ENCODE peak calls at places on chromosomes 6 and 20, in seven cellular contexts. One of them, this sample, is unnamed.

GRCh38 chr6:34487536-34487935 is 21.7 kb downstream of the PACSIN1 start:
- DNase-seq in kidney: no peak
- DNase-seq in psoas muscle: no peak
- DNase-seq in ascending aorta: no peak
- DNase-seq in gastrocnemius medialis: no peak
- DNase-seq in mucosa of descending colon: no peak
- DNase-seq in stomach: no peak
- DNase-seq in this sample: no peak

GRCh38 chr6:152845421-152845820 is 94.8 kb downstream of the VIP start:
- DNase-seq in stomach: no peak
- DNase-seq in psoas muscle: no peak
- DNase-seq in ascending aorta: no peak
- DNase-seq in kidney: no peak
- DNase-seq in gastrocnemius medialis: no peak
- DNase-seq in mucosa of descending colon: no peak
- DNase-seq in this sample: no peak

GRCh38 chr6:39228992-39229767 is at the start of gene KCNK5:
- DNase-seq in ascending aorta: peak; percentile 77
- DNase-seq in gastrocnemius medialis: peak; percentile 25
- DNase-seq in mucosa of descending colon: peak; percentile 89
- DNase-seq in stomach: peak; percentile 89
- DNase-seq in psoas muscle: peak; percentile 77
- DNase-seq in kidney: peak; percentile 94
- DNase-seq in this sample: peak; percentile 54

GRCh38 chr20:61299613-61300012 is 47.6 kb downstream of the CDH4 start:
- DNase-seq in gastrocnemius medialis: no peak
- DNase-seq in ascending aorta: no peak
- DNase-seq in stomach: no peak
- DNase-seq in kidney: no peak
- DNase-seq in psoas muscle: no peak
- DNase-seq in mucosa of descending colon: peak; percentile 7
- DNase-seq in this sample: no peak

GRCh38 chr6:35311390-35312075 is 13.9 kb downstream of the DEF6 start:
- DNase-seq in mucosa of descending colon: no peak
- DNase-seq in kidney: no peak
- DNase-seq in gastrocnemius medialis: no peak
- DNase-seq in stomach: no peak
- DNase-seq in psoas muscle: no peak
- DNase-seq in ascending aorta: no peak
- DNase-seq in this sample: peak; percentile 68

GRCh38 chr20:14334306-14334930 is 3.0 kb downstream of the FLRT3 start:
- DNase-seq in mucosa of descending colon: peak; percentile 16
- DNase-seq in kidney: no peak
- DNase-seq in stomach: peak; percentile 47
- DNase-seq in psoas muscle: no peak
- DNase-seq in gastrocnemius medialis: no peak
- DNase-seq in ascending aorta: no peak
- DNase-seq in this sample: no peak

GRCh38 chr6:98946266-98946817 is 1.4 kb downstream of the FBXL4 start:
- DNase-seq in gastrocnemius medialis: no peak
- DNase-seq in mucosa of descending colon: no peak
- DNase-seq in kidney: no peak
- DNase-seq in ascending aorta: no peak
- DNase-seq in stomach: no peak
- DNase-seq in psoas muscle: no peak
- DNase-seq in this sample: no peak

GRCh38 chr20:57802877-57803717 is 93.3 kb upstream of the PMEPA1 start:
- DNase-seq in kidney: no peak
- DNase-seq in psoas muscle: no peak
- DNase-seq in mucosa of descending colon: no peak
- DNase-seq in stomach: no peak
- DNase-seq in ascending aorta: no peak
- DNase-seq in gastrocnemius medialis: no peak
- DNase-seq in this sample: no peak

GRCh38 chr6:2310042-2310441 is 64.6 kb upstream of the GMDS start:
- DNase-seq in psoas muscle: no peak
- DNase-seq in stomach: no peak
- DNase-seq in kidney: no peak
- DNase-seq in gastrocnemius medialis: no peak
- DNase-seq in ascending aorta: no peak
- DNase-seq in mucosa of descending colon: no peak
- DNase-seq in this sample: no peak

GRCh38 chr6:145020543-145020942 is 714.8 kb downstream of the EPM2A start:
- DNase-seq in kidney: no peak
- DNase-seq in stomach: no peak
- DNase-seq in psoas muscle: no peak
- DNase-seq in ascending aorta: no peak
- DNase-seq in mucosa of descending colon: no peak
- DNase-seq in gastrocnemius medialis: no peak
- DNase-seq in this sample: no peak

GRCh38 chr6:4848382-4849068 is 72.3 kb downstream of the CDYL start:
- DNase-seq in psoas muscle: no peak
- DNase-seq in stomach: peak; percentile 49
- DNase-seq in mucosa of descending colon: peak; percentile 38
- DNase-seq in kidney: no peak
- DNase-seq in ascending aorta: no peak
- DNase-seq in gastrocnemius medialis: no peak
- DNase-seq in this sample: no peak

GRCh38 chr6:7087491-7087979 is 20.2 kb upstream of the RREB1 start:
- DNase-seq in stomach: no peak
- DNase-seq in gastrocnemius medialis: no peak
- DNase-seq in kidney: no peak
- DNase-seq in psoas muscle: no peak
- DNase-seq in ascending aorta: no peak
- DNase-seq in mucosa of descending colon: peak; percentile 77
- DNase-seq in this sample: peak; percentile 11

GRCh38 chr20:32218156-32218900 is 10.6 kb downstream of the POFUT1 start:
- DNase-seq in kidney: no peak
- DNase-seq in stomach: no peak
- DNase-seq in ascending aorta: no peak
- DNase-seq in mucosa of descending colon: no peak
- DNase-seq in psoas muscle: no peak
- DNase-seq in gastrocnemius medialis: no peak
- DNase-seq in this sample: no peak

GRCh38 chr6:39553811-39554802 is 171.1 kb downstream of the KIF6 start:
- DNase-seq in gastrocnemius medialis: no peak
- DNase-seq in stomach: no peak
- DNase-seq in kidney: no peak
- DNase-seq in mucosa of descending colon: no peak
- DNase-seq in ascending aorta: no peak
- DNase-seq in psoas muscle: peak; percentile 25
- DNase-seq in this sample: no peak

GRCh38 chr6:42406296-42407280 is 45.1 kb downstream of the TRERF1 start:
- DNase-seq in psoas muscle: no peak
- DNase-seq in stomach: no peak
- DNase-seq in mucosa of descending colon: no peak
- DNase-seq in gastrocnemius medialis: no peak
- DNase-seq in kidney: no peak
- DNase-seq in ascending aorta: no peak
- DNase-seq in this sample: no peak

GRCh38 chr20:4153661-4154238 is 138.4 kb upstream of the RNF24 start:
- DNase-seq in ascending aorta: no peak
- DNase-seq in kidney: peak; percentile 77
- DNase-seq in gastrocnemius medialis: no peak
- DNase-seq in psoas muscle: no peak
- DNase-seq in mucosa of descending colon: no peak
- DNase-seq in stomach: no peak
- DNase-seq in this sample: no peak
- H3K4me3 ChIP-seq in ascending aorta: no peak overlapping the region
- H3K4me3 ChIP-seq in kidney: no peak overlapping the region
- H3K4me3 ChIP-seq in gastrocnemius medialis: no peak overlapping the region
- H3K4me3 ChIP-seq in psoas muscle: no peak overlapping the region
- H3K4me3 ChIP-seq in mucosa of descending colon: no peak overlapping the region
- H3K4me3 ChIP-seq in stomach: no peak overlapping the region
- H3K4me3 ChIP-seq in this sample: no peak overlapping the region

GRCh38 chr20:38216201-38216600 is 44.3 kb downstream of the KIAA1755 start:
- DNase-seq in gastrocnemius medialis: no peak
- DNase-seq in ascending aorta: no peak
- DNase-seq in psoas muscle: no peak
- DNase-seq in kidney: peak; percentile 48
- DNase-seq in mucosa of descending colon: no peak
- DNase-seq in stomach: no peak
- DNase-seq in this sample: no peak

GRCh38 chr20:38218566-38218885 is 42.0 kb downstream of the KIAA1755 start:
- DNase-seq in gastrocnemius medialis: no peak
- DNase-seq in psoas muscle: no peak
- DNase-seq in mucosa of descending colon: no peak
- DNase-seq in kidney: no peak
- DNase-seq in stomach: no peak
- DNase-seq in ascending aorta: no peak
- DNase-seq in this sample: no peak

GRCh38 chr20:38219006-38219950 is 41.3 kb downstream of the KIAA1755 start:
- DNase-seq in psoas muscle: no peak
- DNase-seq in kidney: peak; percentile 46
- DNase-seq in gastrocnemius medialis: no peak
- DNase-seq in stomach: no peak
- DNase-seq in ascending aorta: no peak
- DNase-seq in mucosa of descending colon: no peak
- DNase-seq in this sample: no peak

GRCh38 chr20:38216736-38217595 is 43.6 kb downstream of the KIAA1755 start:
- DNase-seq in kidney: peak; percentile 59
- DNase-seq in stomach: no peak
- DNase-seq in ascending aorta: no peak
- DNase-seq in mucosa of descending colon: no peak
- DNase-seq in gastrocnemius medialis: no peak
- DNase-seq in psoas muscle: no peak
- DNase-seq in this sample: no peak

DNA sequence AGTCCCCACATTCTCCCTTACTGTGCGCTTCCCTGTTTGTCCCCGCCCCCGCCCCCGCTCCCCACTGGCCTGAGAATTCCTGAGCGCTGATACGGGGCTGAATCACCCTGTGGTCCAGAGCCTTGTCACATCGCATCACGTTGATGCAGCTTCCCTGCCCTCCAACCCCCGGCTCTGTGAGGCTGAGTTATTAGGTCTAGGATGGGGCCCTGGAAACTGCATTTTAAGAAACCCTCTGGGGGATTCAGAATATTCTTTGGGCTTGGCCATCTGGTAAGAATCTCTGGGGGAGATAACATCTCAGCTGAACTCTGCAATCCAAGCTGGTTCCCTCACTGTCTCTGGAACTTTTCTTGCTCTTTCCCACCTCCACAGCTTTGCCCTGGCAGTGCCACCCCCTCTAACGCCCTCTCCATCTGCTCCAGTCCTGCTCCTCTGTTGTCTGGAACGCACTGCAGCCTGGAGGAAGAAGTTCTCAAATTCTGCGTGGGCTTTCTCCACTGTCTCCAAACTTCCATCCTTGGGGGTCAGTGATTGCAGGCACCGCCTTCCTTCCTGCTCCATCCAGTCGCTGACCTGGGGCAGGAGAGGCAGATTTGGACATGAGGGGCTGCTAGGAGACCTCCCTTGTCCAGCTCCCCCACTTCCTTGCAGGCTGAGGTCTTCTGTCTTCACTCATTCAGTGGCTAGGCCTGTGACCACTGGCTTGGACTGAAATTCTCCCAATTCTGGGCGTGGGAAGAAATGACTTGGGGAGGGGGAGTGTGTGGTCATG is 42.6 kb downstream of the KIAA1755 start:
- DNase-seq in kidney: no peak
- DNase-seq in gastrocnemius medialis: no peak
- DNase-seq in ascending aorta: peak; percentile 90
- DNase-seq in psoas muscle: peak; percentile 72
- DNase-seq in mucosa of descending colon: no peak
- DNase-seq in stomach: no peak
- DNase-seq in this sample: no peak
- H3K4me1 ChIP-seq in kidney: no peaks in the 10 kb centered on the region
- H3K4me1 ChIP-seq in gastrocnemius medialis: no peaks in the 10 kb centered on the region
- H3K4me1 ChIP-seq in ascending aorta: peaks cover 8% of the 10 kb centered on the region
- H3K4me1 ChIP-seq in psoas muscle: no peaks in the 10 kb centered on the region
- H3K4me1 ChIP-seq in mucosa of descending colon: no peaks in the 10 kb centered on the region
- H3K4me1 ChIP-seq in stomach: peaks cover 18% of the 10 kb centered on the region
- H3K4me1 ChIP-seq in this sample: no peaks in the 10 kb centered on the region

GRCh38 chr6:111088668-111089003 is 1.3 kb downstream of the SLC16A10 start:
- DNase-seq in ascending aorta: no peak
- DNase-seq in mucosa of descending colon: no peak
- DNase-seq in psoas muscle: no peak
- DNase-seq in kidney: no peak
- DNase-seq in gastrocnemius medialis: no peak
- DNase-seq in stomach: no peak
- DNase-seq in this sample: no peak

GRCh38 chr6:111087871-111088667 is 766 bp downstream of the SLC16A10 start:
- DNase-seq in stomach: peak; percentile 44
- DNase-seq in psoas muscle: no peak
- DNase-seq in kidney: peak; percentile 75
- DNase-seq in gastrocnemius medialis: peak; percentile 27
- DNase-seq in mucosa of descending colon: peak; percentile 58
- DNase-seq in ascending aorta: no peak
- DNase-seq in this sample: peak; percentile 80

GRCh38 chr6:111087106-111087835 is at the start of gene SLC16A10:
- DNase-seq in ascending aorta: peak; percentile 87
- DNase-seq in gastrocnemius medialis: peak; percentile 79
- DNase-seq in stomach: peak; percentile 84
- DNase-seq in kidney: peak; percentile 88
- DNase-seq in psoas muscle: peak; percentile 82
- DNase-seq in mucosa of descending colon: peak; percentile 77
- DNase-seq in this sample: peak; percentile 86

GRCh38 chr6:111090766-111091165 is 3.5 kb downstream of the SLC16A10 start:
- DNase-seq in gastrocnemius medialis: no peak
- DNase-seq in kidney: no peak
- DNase-seq in mucosa of descending colon: no peak
- DNase-seq in stomach: no peak
- DNase-seq in psoas muscle: no peak
- DNase-seq in ascending aorta: no peak
- DNase-seq in this sample: no peak

DNA sequence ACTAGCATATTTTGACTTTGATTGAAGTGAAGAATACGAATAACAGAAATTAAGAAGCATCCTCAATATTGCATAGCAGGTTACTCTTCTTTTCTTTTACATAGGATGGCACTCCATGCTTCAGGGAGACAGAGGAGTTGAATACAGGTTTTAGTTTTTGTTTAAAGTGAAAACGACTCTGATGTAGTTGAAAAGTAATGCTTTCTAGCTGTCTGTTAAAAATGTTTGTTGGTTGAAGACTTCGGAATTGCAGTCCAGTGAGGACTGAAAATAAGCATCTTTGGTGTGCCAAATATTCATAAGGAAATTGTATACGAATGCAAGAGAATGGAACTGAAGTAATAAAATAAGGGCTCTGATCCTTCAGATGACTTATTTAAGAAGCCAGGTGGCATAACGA is 618 bp upstream of the SLC16A10 start:
- DNase-seq in stomach: no peak
- DNase-seq in ascending aorta: no peak
- DNase-seq in gastrocnemius medialis: no peak
- DNase-seq in kidney: no peak
- DNase-seq in psoas muscle: no peak
- DNase-seq in mucosa of descending colon: no peak
- DNase-seq in this sample: no peak
- H3K4me3 ChIP-seq in stomach: peak overlapping the region; percentile 74
- H3K4me3 ChIP-seq in ascending aorta: peak overlapping the region; percentile 85
- H3K4me3 ChIP-seq in gastrocnemius medialis: peak overlapping the region; percentile 97
- H3K4me3 ChIP-seq in kidney: peak overlapping the region; percentile 81
- H3K4me3 ChIP-seq in psoas muscle: peak overlapping the region; percentile 92
- H3K4me3 ChIP-seq in mucosa of descending colon: no peak overlapping the region
- H3K4me3 ChIP-seq in this sample: peak overlapping the region; percentile 88

DNA sequence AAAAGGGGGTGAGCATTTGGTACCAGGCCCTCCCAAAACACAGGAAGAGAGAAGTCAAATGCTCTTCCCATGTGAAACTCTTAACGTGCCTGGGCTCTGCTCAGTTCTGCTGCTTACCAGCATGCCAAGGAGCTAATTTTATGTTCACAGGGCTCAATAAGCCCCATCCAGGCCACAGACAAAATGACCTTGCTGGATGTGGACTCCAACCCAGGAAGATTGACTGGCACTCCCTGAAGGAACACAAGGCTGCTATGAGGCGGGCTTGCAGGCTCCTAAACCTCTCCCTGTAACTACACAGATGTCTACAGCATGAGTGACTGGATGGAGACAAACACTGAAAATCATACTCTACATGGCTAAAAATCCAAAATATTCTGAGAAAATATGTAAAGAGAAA is 50.6 kb downstream of the CHD6 start:
- DNase-seq in stomach: no peak
- DNase-seq in mucosa of descending colon: peak; percentile 16
- DNase-seq in ascending aorta: no peak
- DNase-seq in psoas muscle: no peak
- DNase-seq in gastrocnemius medialis: no peak
- DNase-seq in kidney: no peak
- DNase-seq in this sample: no peak
- H3K4me1 ChIP-seq in stomach: peaks cover 66% of the 10 kb centered on the region
- H3K4me1 ChIP-seq in mucosa of descending colon: peaks cover 6% of the 10 kb centered on the region
- H3K4me1 ChIP-seq in ascending aorta: no peaks in the 10 kb centered on the region
- H3K4me1 ChIP-seq in psoas muscle: peaks cover 35% of the 10 kb centered on the region
- H3K4me1 ChIP-seq in gastrocnemius medialis: peaks cover 47% of the 10 kb centered on the region
- H3K4me1 ChIP-seq in kidney: peaks cover 9% of the 10 kb centered on the region
- H3K4me1 ChIP-seq in this sample: peaks cover 4% of the 10 kb centered on the region

This sample was measured in CD4-positive, CD25-positive, alpha-beta regulatory T cell.